ENCODE peak calls at places on chromosomes 4 and X, in six cellular contexts. E, B, G, I, P and V are unnamed samples.

GRCh38 chrX:115366535-115366934 is 77.0 kb downstream of the LUZP4 start:
- DNase-seq in E (no peak), B (no peak), G (no peak), I (no peak), P (no peak), V (no peak)

GRCh38 chr4:123659759-123660158 is 263.2 kb downstream of the SPRY1 start:
- DNase-seq in E (peak; percentile 11), B (peak; percentile 45), G (no peak), I (no peak), P (no peak), V (no peak)

GRCh38 chr4:100823066-100823992 is 305.5 kb upstream of the EMCN start:
- DNase-seq in E (no peak), B (no peak), G (no peak), I (no peak), P (no peak), V (no peak)

GRCh38 chrX:70336767-70337166 is 46.9 kb downstream of the KIF4A start:
- DNase-seq in E (no peak), B (no peak), G (no peak), I (no peak), P (no peak), V (no peak)

GRCh38 chrX:123648028-123648810 is 84.6 kb downstream of the THOC2 start:
- DNase-seq in E (peak; percentile 83), B (no peak), G (no peak), I (no peak), P (peak; percentile 33), V (peak; percentile 89)

GRCh38 chr4:118967393-118967792 is 78.7 kb downstream of the SYNPO2 start:
- DNase-seq in E (no peak), B (no peak), G (no peak), I (peak; percentile 64), P (no peak), V (no peak)

GRCh38 chrX:107654778-107655761 is 26.8 kb downstream of the PRPS1 start:
- DNase-seq in E (peak; percentile 88), B (peak; percentile 67), G (peak; percentile 80), I (peak; percentile 76), P (no peak), V (peak; percentile 97)

GRCh38 chr4:120692964-120693363 is 229.6 kb downstream of the PRDM5 start:
- DNase-seq in E (peak; percentile 78), B (no peak), G (no peak), I (no peak), P (no peak), V (no peak)

GRCh38 chr4:138028923-138029322 is 213.2 kb downstream of the SLC7A11 start:
- DNase-seq in E (no peak), B (no peak), G (no peak), I (no peak), P (no peak), V (no peak)

GRCh38 chr4:154582723-154583122 is 7.8 kb downstream of the FGA start:
- DNase-seq in E (no peak), B (no peak), G (no peak), I (no peak), P (no peak), V (no peak)

GRCh38 chr4:154583230-154583629 is 7.3 kb downstream of the FGA start:
- DNase-seq in E (no peak), B (no peak), G (no peak), I (no peak), P (no peak), V (no peak)

GRCh38 chr4:154583677-154584076 is 6.9 kb downstream of the FGA start:
- DNase-seq in E (no peak), B (no peak), G (no peak), I (no peak), P (no peak), V (no peak)

GRCh38 chr4:154585369-154586018 is 5.0 kb downstream of the FGA start:
- DNase-seq in E (no peak), B (no peak), G (no peak), I (no peak), P (no peak), V (no peak)

DNA sequence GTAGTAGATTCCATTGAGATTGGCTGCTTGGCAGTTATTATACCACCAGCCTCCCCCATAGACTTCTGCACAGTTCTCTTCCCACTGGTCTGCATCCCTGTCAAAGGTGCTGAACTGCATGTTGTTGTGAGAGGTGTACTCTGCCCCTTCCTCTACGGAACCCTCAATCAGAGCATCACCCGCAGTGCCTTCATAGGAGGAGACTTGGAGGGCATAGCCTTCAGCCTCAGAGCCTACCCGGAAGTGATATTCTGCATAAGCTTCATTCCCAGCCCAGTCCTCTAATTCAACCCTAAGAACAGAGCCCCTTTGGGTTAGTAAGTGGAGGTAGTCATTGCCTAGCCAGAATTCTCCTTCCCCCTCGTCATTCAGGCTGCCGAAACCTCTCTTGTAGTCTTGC is 6.3 kb downstream of the FGA start:
- DNase-seq in E (no peak), B (no peak), G (no peak), I (no peak), P (no peak), V (no peak)
- H3K4me1 ChIP-seq in E (no peaks in the 10 kb centered on the region), B (no peaks in the 10 kb centered on the region), G (no peaks in the 10 kb centered on the region), I (no peaks in the 10 kb centered on the region), P (no peaks in the 10 kb centered on the region), V (peaks cover 3% of the 10 kb centered on the region)

DNA sequence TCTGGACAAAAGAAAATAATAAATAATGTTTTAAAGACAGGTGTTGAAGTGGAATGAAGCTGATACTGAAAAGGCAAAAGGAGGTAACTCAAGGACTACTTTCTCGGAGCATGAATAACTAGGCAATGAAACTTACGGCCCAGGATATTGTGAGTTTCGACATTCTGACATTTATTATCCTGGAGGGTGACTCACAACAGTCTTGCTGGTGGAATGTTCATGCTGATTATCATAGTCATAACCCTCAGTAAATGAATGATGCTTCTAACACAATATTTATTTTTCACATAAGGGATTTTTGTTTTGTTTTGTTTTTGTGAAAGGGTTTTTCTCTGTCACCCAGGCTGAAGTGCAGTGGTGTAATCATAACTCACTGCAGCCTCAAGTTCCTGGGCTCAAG is 147.0 kb upstream of the HPGD start:
- DNase-seq in E (peak; percentile 65), B (no peak), G (no peak), I (no peak), P (no peak), V (no peak)
- H3K27ac ChIP-seq in E (peak overlapping the region; percentile 19), B (no peak overlapping the region), G (no peak overlapping the region), I (no peak overlapping the region), P (no peak overlapping the region), V (no peak overlapping the region)

GRCh38 chrX:13488706-13489105 is 80.7 kb upstream of the EGFL6 start:
- DNase-seq in E (no peak), B (no peak), G (no peak), I (no peak), P (no peak), V (no peak)

GRCh38 chrX:13489451-13489850 is 80.0 kb upstream of the EGFL6 start:
- DNase-seq in E (no peak), B (no peak), G (peak; percentile 83), I (peak; percentile 81), P (no peak), V (no peak)

GRCh38 chrX:13491061-13491460 is 78.3 kb upstream of the EGFL6 start:
- DNase-seq in E (no peak), B (no peak), G (no peak), I (no peak), P (no peak), V (no peak)

GRCh38 chrX:13485167-13485566 is 84.2 kb upstream of the EGFL6 start:
- DNase-seq in E (no peak), B (no peak), G (no peak), I (no peak), P (no peak), V (no peak)

GRCh38 chrX:13487731-13488505 is 81.5 kb upstream of the EGFL6 start:
- DNase-seq in E (peak; percentile 85), B (peak; percentile 73), G (no peak), I (no peak), P (peak; percentile 16), V (peak; percentile 79)
- H3K4me3 ChIP-seq in E (no peak overlapping the region), B (peak overlapping the region; percentile 49), G (no peak overlapping the region), I (no peak overlapping the region), P (no peak overlapping the region), V (no peak overlapping the region)

GRCh38 chr4:16025268-16025667 is 58.6 kb downstream of the PROM1 start:
- DNase-seq in E (no peak), B (no peak), G (no peak), I (no peak), P (no peak), V (no peak)
- H3K4me1 ChIP-seq in E (peaks cover 14% of the 10 kb centered on the region), B (no peaks in the 10 kb centered on the region), G (no peaks in the 10 kb centered on the region), I (peaks cover 5% of the 10 kb centered on the region), P (no peaks in the 10 kb centered on the region), V (peaks cover 8% of the 10 kb centered on the region)

GRCh38 chr4:2263701-2264321 is 1.9 kb upstream of the MXD4 start:
- DNase-seq in E (no peak), B (peak; percentile 49), G (no peak), I (no peak), P (no peak), V (no peak)
- H3K27ac ChIP-seq in E (no peak overlapping the region), B (no peak overlapping the region), G (no peak overlapping the region), I (no peak overlapping the region), P (no peak overlapping the region), V (no peak overlapping the region)

GRCh38 chr4:92307886-92308285 is 4.1 kb downstream of the GRID2 start:
- DNase-seq in E (no peak), B (no peak), G (no peak), I (no peak), P (no peak), V (no peak)

GRCh38 chr4:92307156-92307555 is 3.4 kb downstream of the GRID2 start:
- DNase-seq in E (no peak), B (no peak), G (no peak), I (no peak), P (no peak), V (no peak)

GRCh38 chr4:92304636-92305035 is 870 bp downstream of the GRID2 start:
- DNase-seq in E (peak; percentile 4), B (no peak), G (no peak), I (no peak), P (no peak), V (peak; percentile 77)

GRCh38 chr4:92305148-92305877 is 1.5 kb downstream of the GRID2 start:
- DNase-seq in E (peak; percentile 63), B (no peak), G (no peak), I (peak; percentile 61), P (peak; percentile 67), V (peak; percentile 98)

DNA sequence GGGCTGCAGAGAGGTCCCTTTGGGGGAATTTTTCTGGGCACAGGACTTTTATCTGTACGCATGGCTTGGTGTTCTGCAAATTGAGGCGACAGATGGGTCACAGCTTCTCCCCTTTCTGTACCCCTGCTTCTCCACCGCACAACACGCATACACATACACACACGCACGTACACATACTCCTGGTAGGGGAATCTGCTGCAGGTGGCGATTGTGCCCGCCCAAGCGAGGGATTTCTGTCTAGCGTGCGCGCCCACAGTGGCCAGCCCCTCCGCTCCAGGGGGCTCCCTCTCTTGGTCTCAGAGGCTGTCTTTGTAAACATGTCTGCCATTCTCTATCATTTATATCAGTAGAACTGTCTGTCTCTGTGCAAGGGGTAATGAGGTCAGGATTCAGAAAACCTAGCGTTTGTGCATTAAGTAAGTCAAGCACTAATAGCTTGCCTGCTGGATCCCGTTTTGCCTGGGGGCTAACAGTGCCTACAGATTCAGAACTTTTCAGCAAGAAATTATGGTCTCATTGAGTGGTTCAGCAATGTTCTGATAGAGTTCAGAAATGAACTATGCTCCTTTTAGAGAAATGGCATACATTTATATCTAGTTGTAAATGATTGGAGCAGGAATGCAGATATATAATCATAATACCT is 2.2 kb downstream of the GRID2 start:
- DNase-seq in E (peak; percentile 22), B (no peak), G (no peak), I (no peak), P (no peak), V (peak; percentile 71)
- H3K4me3 ChIP-seq in E (peak overlapping the region; percentile 45), B (no peak overlapping the region), G (peak overlapping the region; percentile 48), I (peak overlapping the region; percentile 36), P (peak overlapping the region; percentile 73), V (peak overlapping the region; percentile 95)